ENCODE peak calls at places on chromosome 4, in five cellular contexts. K, Z, Q, Y and X are unnamed samples.

GRCh38 chr4:41784191-41784979 is 35.9 kb upstream of the PHOX2B start:
- DNase-seq in K (no peak), Q (no peak), Y (no peak), Z (no peak), X (no peak)

GRCh38 chr4:10066206-10066605 is 44.9 kb upstream of the SLC2A9 start:
- DNase-seq in Q (no peak), K (no peak), Z (no peak), Y (no peak), X (no peak)

GRCh38 chr4:102826105-102826889 is 1.1 kb downstream of the UBE2D3 start:
- DNase-seq in K (no peak), Z (no peak), Y (no peak), Q (no peak), X (no peak)

GRCh38 chr4:86306816-86307215 is 53.0 kb downstream of the MAPK10 start:
- DNase-seq in Z (no peak), Q (no peak), Y (peak), K (no peak), X (no peak)

GRCh38 chr4:31187979-31188378 is 467.8 kb downstream of the PCDH7 start:
- DNase-seq in Z (no peak), Q (no peak), Y (no peak), K (no peak), X (no peak)

GRCh38 chr4:182578402-182578801 is 335.2 kb downstream of the TENM3 start:
- DNase-seq in Y (peak), Q (peak), K (no peak), Z (no peak), X (no peak)

GRCh38 chr4:30429813-30430466 is 290.2 kb upstream of the PCDH7 start:
- DNase-seq in Z (no peak), K (no peak), Y (peak), Q (peak), X (no peak)

GRCh38 chr4:27066591-27066990 is 205.9 kb downstream of the STIM2 start:
- DNase-seq in K (no peak), Z (no peak), Y (peak), Q (no peak), X (no peak)

GRCh38 chr4:156505341-156505955 is 466.2 kb downstream of the PDGFC start:
- DNase-seq in K (no peak), Q (no peak), Z (no peak), Y (no peak), X (no peak)

GRCh38 chr4:72604324-72604723 is 35.3 kb upstream of the ADAMTS3 start:
- DNase-seq in K (no peak), Z (no peak), Y (peak), Q (peak), X (no peak)

GRCh38 chr4:182246401-182247205 is 3.4 kb downstream of the TENM3 start:
- DNase-seq in Q (peak), Y (peak), Z (no peak), K (no peak), X (no peak)

GRCh38 chr4:142698541-142698940 is 147.6 kb downstream of the INPP4B start:
- DNase-seq in K (no peak), Y (no peak), Q (peak), Z (no peak), X (peak)

GRCh38 chr4:17316566-17316965 is 195.3 kb downstream of the QDPR start:
- DNase-seq in Y (no peak), Z (no peak), Q (no peak), K (no peak), X (no peak)

GRCh38 chr4:3479358-3480101 is 16.4 kb downstream of the DOK7 start:
- DNase-seq in Z (no peak), Q (no peak), K (no peak), Y (no peak), X (no peak)

GRCh38 chr4:168674869-168675268 is 178.0 kb downstream of the PALLD start:
- DNase-seq in Q (no peak), K (no peak), Z (no peak), Y (no peak), X (no peak)

GRCh38 chr4:54930226-54930625 is 195.2 kb downstream of the KDR start:
- DNase-seq in Q (peak), K (no peak), Z (no peak), Y (peak), X (no peak)

GRCh38 chr4:38095691-38096090 is 135.5 kb downstream of the PTTG2 start:
- DNase-seq in Z (no peak), K (no peak), Q (no peak), Y (no peak), X (no peak)

GRCh38 chr4:3611778-3612177 is 79.6 kb upstream of the LRPAP1 start:
- DNase-seq in K (no peak), Z (peak), Q (no peak), Y (no peak), X (no peak)

GRCh38 chr4:157983300-157983699 is 189.5 kb downstream of the GASK1B start:
- DNase-seq in K (no peak), Q (no peak), Y (peak), Z (no peak), X (no peak)

GRCh38 chr4:6298035-6298434 is 28.4 kb downstream of the WFS1 start:
- DNase-seq in Z (no peak), Q (no peak), Y (no peak), K (no peak), X (no peak)